ENCODE peak calls at places on chromosomes 16 and 17, in seven cellular contexts. D is tibial artery, A is stomach, U is upper lobe of right lung, S is HAP-1, F is sigmoid colon, H is heart right ventricle. E is an unnamed sample.

GRCh38 chr17:37160940-37161339 is 212.2 kb downstream of the AATF start:
- DNase-seq in A (no peak), H (no peak), D (no peak), F (no peak), S (no peak), U (no peak), E (no peak)

GRCh38 chr16:11914210-11914758 is 1.5 kb downstream of the GSPT1 start:
- DNase-seq in S (no peak), A (no peak), H (no peak), F (no peak), D (no peak), U (no peak), E (no peak)

GRCh38 chr16:59060212-59060611 is 326.1 kb upstream of the GOT2 start:
- DNase-seq in A (no peak), F (no peak), D (no peak), S (no peak), U (no peak), H (no peak), E (no peak)

GRCh38 chr16:67608367-67608766 is 36.6 kb upstream of the CARMIL2 start:
- DNase-seq in D (no peak), A (no peak), F (no peak), U (no peak), H (no peak), S (no peak), E (no peak)

GRCh38 chr17:34841467-34841866 is 119.8 kb downstream of the CCT6B start:
- DNase-seq in F (no peak), U (no peak), H (no peak), S (no peak), D (no peak), A (no peak), E (no peak)

GRCh38 chr16:54342001-54342776 is 55.6 kb upstream of the IRX3 start:
- DNase-seq in D (no peak), S (no peak), H (no peak), F (peak; percentile 37), A (no peak), U (peak; percentile 71), E (no peak)

GRCh38 chr17:80946449-80946848 is 45.2 kb upstream of the CHMP6 start:
- DNase-seq in U (peak; percentile 33), F (peak; percentile 41), D (peak; percentile 50), A (no peak), H (no peak), S (no peak), E (peak; percentile 38)

GRCh38 chr16:4270595-4270994 is 2.2 kb downstream of the TFAP4 start:
- DNase-seq in F (no peak), S (no peak), H (no peak), D (no peak), U (no peak), A (no peak), E (peak; percentile 76)

GRCh38 chr17:51164911-51165679 is 1.1 kb upstream of the NME2 start:
- DNase-seq in F (no peak), U (no peak), A (no peak), H (no peak), S (peak; percentile 47), D (no peak), E (no peak)

GRCh38 chr17:76909971-76910760 is 42.0 kb downstream of the MGAT5B start:
- DNase-seq in A (peak; percentile 50), U (peak; percentile 79), F (no peak), S (peak; percentile 78), D (no peak), H (peak; percentile 53), E (peak; percentile 68)

GRCh38 chr17:9924735-9925191 is 19.7 kb upstream of the RCVRN start:
- DNase-seq in D (no peak), U (no peak), H (no peak), A (no peak), S (peak; percentile 13), F (no peak), E (no peak)

GRCh38 chr17:36647598-36647997 is 46.2 kb downstream of the MRM1 start:
- DNase-seq in U (no peak), D (no peak), H (no peak), A (no peak), S (peak; percentile 46), F (no peak), E (no peak)

GRCh38 chr17:882827-883585 is 96.6 kb downstream of the NXN start:
- DNase-seq in F (peak; percentile 93), A (peak; percentile 78), U (no peak), D (peak; percentile 89), H (peak; percentile 69), S (peak; percentile 66), E (peak; percentile 87)

GRCh38 chr17:40884708-40885512 is at the start of gene KRT20:
- DNase-seq in S (peak; percentile 34), D (no peak), F (no peak), U (no peak), H (no peak), A (no peak), E (no peak)

GRCh38 chr17:41666336-41666680 is 22.4 kb upstream of the EIF1 start:
- DNase-seq in H (peak; percentile 33), F (peak; percentile 75), D (no peak), A (no peak), U (peak; percentile 70), S (peak; percentile 62), E (peak; percentile 79)

GRCh38 chr17:75688209-75688771 is 21.2 kb downstream of the SAP30BP start:
- DNase-seq in D (no peak), S (no peak), F (peak; percentile 57), U (peak; percentile 43), A (peak; percentile 39), H (no peak), E (peak; percentile 32)

GRCh38 chr17:46060461-46060860 is 61.4 kb downstream of the STH start:
- DNase-seq in D (no peak), S (no peak), U (no peak), H (no peak), F (no peak), A (no peak), E (no peak)

GRCh38 chr17:76540381-76541300 is 797 bp downstream of the PRCD start:
- DNase-seq in H (peak; percentile 90), A (peak; percentile 92), D (peak; percentile 94), S (peak; percentile 96), U (peak; percentile 92), F (peak; percentile 98), E (peak; percentile 97)

GRCh38 chr16:424033-424622 is 1.3 kb upstream of the RAB11FIP3 start:
- DNase-seq in A (peak; percentile 35), H (no peak), F (peak; percentile 96), S (no peak), D (peak; percentile 93), U (no peak), E (no peak)

GRCh38 chr16:87580855-87581261 is 21.4 kb upstream of the JPH3 start:
- DNase-seq in H (no peak), S (no peak), A (no peak), D (no peak), U (no peak), F (no peak), E (no peak)

GRCh38 chr16:67137605-67138004 is 13.2 kb downstream of the B3GNT9 start:
- DNase-seq in U (no peak), F (no peak), H (no peak), A (no peak), D (no peak), S (no peak), E (no peak)

GRCh38 chr16:48498761-48499600 is 111.0 kb downstream of the N4BP1 start:
- DNase-seq in U (no peak), F (peak; percentile 86), H (no peak), S (no peak), D (peak; percentile 74), A (no peak), E (no peak)

GRCh38 chr16:78628526-78628925 is 529.1 kb downstream of the WWOX start:
- DNase-seq in F (no peak), A (no peak), S (no peak), D (no peak), H (no peak), U (no peak), E (no peak)

GRCh38 chr17:56727876-56728617 is 105.7 kb downstream of the C17orf67 start:
- DNase-seq in H (no peak), S (no peak), U (no peak), D (no peak), F (no peak), A (no peak), E (no peak)

GRCh38 chr16:10654592-10655414 is 39.9 kb downstream of the TEKT5 start:
- DNase-seq in S (no peak), F (no peak), D (no peak), H (no peak), A (no peak), U (no peak), E (no peak)
- H3K4me1 ChIP-seq in S (peaks cover under 1% of the 10 kb centered on the region), F (no peaks in the 10 kb centered on the region), D (no peaks in the 10 kb centered on the region), H (no peaks in the 10 kb centered on the region), A (peaks cover 16% of the 10 kb centered on the region), U (no peaks in the 10 kb centered on the region), E (no peaks in the 10 kb centered on the region)

GRCh38 chr17:74643826-74644225 is 20.3 kb upstream of the CD300E start:
- DNase-seq in F (no peak), D (no peak), A (no peak), S (no peak), U (no peak), H (no peak), E (no peak)
- H3K4me1 ChIP-seq in F (no peaks in the 10 kb centered on the region), D (no peaks in the 10 kb centered on the region), A (no peaks in the 10 kb centered on the region), S (no peaks in the 10 kb centered on the region), U (no peaks in the 10 kb centered on the region), H (no peaks in the 10 kb centered on the region), E (no peaks in the 10 kb centered on the region)

GRCh38 chr16:56211471-56211944 is 20.2 kb downstream of the GNAO1 start:
- DNase-seq in F (peak; percentile 94), A (no peak), S (no peak), H (no peak), D (no peak), U (no peak), E (peak; percentile 81)
- H3K4me1 ChIP-seq in F (peaks cover 43% of the 10 kb centered on the region), A (peaks cover 23% of the 10 kb centered on the region), S (peaks cover 9% of the 10 kb centered on the region), H (peaks cover 15% of the 10 kb centered on the region), D (peaks cover 6% of the 10 kb centered on the region), U (peaks cover 10% of the 10 kb centered on the region), E (no peaks in the 10 kb centered on the region)

GRCh38 chr16:68665501-68665900 is 20.4 kb downstream of the CDH3 start:
- DNase-seq in U (no peak), H (no peak), S (no peak), D (no peak), F (no peak), A (no peak), E (no peak)
- H3K4me1 ChIP-seq in U (no peaks in the 10 kb centered on the region), H (peaks cover 8% of the 10 kb centered on the region), S (peaks cover under 1% of the 10 kb centered on the region), D (no peaks in the 10 kb centered on the region), F (no peaks in the 10 kb centered on the region), A (no peaks in the 10 kb centered on the region), E (no peaks in the 10 kb centered on the region)

DNA sequence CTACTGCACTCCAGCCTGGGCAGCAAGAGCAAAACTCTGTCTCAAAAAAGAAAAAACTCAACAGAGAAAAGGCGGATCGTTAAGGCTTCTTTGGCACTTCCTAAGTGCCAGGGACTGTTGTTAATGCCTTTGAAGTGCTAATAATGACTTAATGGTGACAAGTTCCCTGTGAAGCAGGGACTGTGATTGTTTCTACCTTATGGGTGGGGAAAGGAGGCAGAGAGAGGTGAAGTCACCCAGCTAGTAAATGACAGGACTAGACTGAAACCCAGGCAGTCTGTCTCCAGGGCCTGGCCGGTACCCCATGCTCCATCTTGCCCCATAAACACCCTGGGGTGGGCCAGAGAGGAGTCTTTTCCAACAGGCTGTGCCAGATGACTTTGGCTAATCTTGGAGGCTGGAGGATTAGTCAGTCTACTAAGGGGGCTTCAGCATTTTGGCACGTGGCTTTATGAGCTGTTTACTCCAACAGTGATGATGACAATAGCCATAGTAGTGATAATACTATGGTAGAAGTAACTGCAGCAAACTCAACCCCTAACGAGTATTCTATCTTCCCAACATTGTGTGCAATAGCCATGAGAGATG is 26.9 kb downstream of the ABCC1 start:
- DNase-seq in U (no peak), S (no peak), D (no peak), H (no peak), A (no peak), F (no peak), E (no peak)
- H3K4me1 ChIP-seq in U (peaks cover 28% of the 10 kb centered on the region), S (no peaks in the 10 kb centered on the region), D (peaks cover 53% of the 10 kb centered on the region), H (peaks cover 53% of the 10 kb centered on the region), A (peaks cover 56% of the 10 kb centered on the region), F (peaks cover 59% of the 10 kb centered on the region), E (no peaks in the 10 kb centered on the region)

GRCh38 chr16:73052441-73053030 is 4.6 kb upstream of the ZFHX3 start:
- DNase-seq in A (no peak), H (no peak), S (peak; percentile 71), U (no peak), D (peak; percentile 66), F (peak; percentile 67), E (no peak)
- H3K4me1 ChIP-seq in A (peaks cover 81% of the 10 kb centered on the region), H (peaks cover 69% of the 10 kb centered on the region), S (peaks cover 69% of the 10 kb centered on the region), U (peaks cover 54% of the 10 kb centered on the region), D (peaks cover 63% of the 10 kb centered on the region), F (peaks cover 78% of the 10 kb centered on the region), E (peaks cover 24% of the 10 kb centered on the region)